ENCODE peak calls at places on chromosomes 7 and 10, in six cellular contexts. C is mesenchymal stem cell, V is IMR-90, D is H9, O is H1, F is trophoblast cell. B is an unnamed sample.

GRCh38 chr10:129768437-129769355 is 195.4 kb downstream of the EBF3 start:
- DNase-seq in O (peak), V (no peak), D (peak), C (no peak), F (no peak), B (peak)

GRCh38 chr10:22821501-22821900 is 106.4 kb upstream of the ARMC3 start:
- DNase-seq in V (peak), C (peak), F (no peak), D (no peak), O (no peak), B (no peak)

GRCh38 chr10:113294868-113295267 is 258.0 kb upstream of the HABP2 start:
- DNase-seq in V (no peak), O (no peak), F (no peak), C (no peak), D (no peak), B (no peak)

GRCh38 chr10:48580236-48580635 is 24.6 kb downstream of the ARHGAP22 start:
- DNase-seq in O (no peak), C (no peak), F (no peak), D (peak), V (no peak), B (no peak)

GRCh38 chr7:87129836-87130235 is 22.4 kb upstream of the DMTF1 start:
- DNase-seq in O (no peak), V (no peak), D (no peak), C (no peak), F (no peak), B (no peak)

GRCh38 chr7:47302560-47302959 is 279.4 kb downstream of the TNS3 start:
- DNase-seq in V (no peak), O (no peak), D (no peak), F (no peak), C (no peak), B (no peak)

GRCh38 chr7:885261-885892 is 9.0 kb downstream of the GET4 start:
- DNase-seq in D (no peak), O (no peak), C (no peak), F (no peak), V (no peak), B (no peak)

GRCh38 chr10:114869500-114869899 is 47.9 kb downstream of the FHIP2A start:
- DNase-seq in F (no peak), O (no peak), C (peak), V (peak), D (no peak), B (no peak)

GRCh38 chr10:99809931-99810615 is 27.6 kb downstream of the ABCC2 start:
- DNase-seq in O (no peak), D (no peak), C (peak), V (peak), F (no peak), B (no peak)

GRCh38 chr7:83036721-83037380 is 125.8 kb downstream of the PCLO start:
- DNase-seq in F (no peak), C (no peak), O (no peak), V (no peak), D (no peak), B (no peak)

GRCh38 chr10:122966879-122967278 is 12.9 kb upstream of the C10orf88 start:
- DNase-seq in C (no peak), D (no peak), O (no peak), F (no peak), V (no peak), B (no peak)

GRCh38 chr7:30630986-30631385 is 36.3 kb downstream of the GARS1 start:
- DNase-seq in D (no peak), C (no peak), F (no peak), O (no peak), V (no peak), B (no peak)

GRCh38 chr7:16822029-16822428 is 17.2 kb upstream of the AGR2 start:
- DNase-seq in O (no peak), C (no peak), D (no peak), F (no peak), V (no peak), B (no peak)

GRCh38 chr7:24898691-24899090 is 81.3 kb downstream of the OSBPL3 start:
- DNase-seq in O (no peak), D (no peak), V (peak), F (no peak), C (no peak), B (no peak)

GRCh38 chr7:26454180-26454579 is 162.5 kb downstream of the SNX10 start:
- DNase-seq in O (no peak), F (no peak), V (no peak), D (no peak), C (peak), B (no peak)

GRCh38 chr7:75614390-75614789 is 122.3 kb downstream of the SPDYE5 start:
- DNase-seq in V (no peak), O (no peak), F (no peak), C (no peak), D (no peak), B (no peak)

GRCh38 chr7:43112941-43113621 is 634 bp downstream of the HECW1 start:
- DNase-seq in C (peak), V (peak), O (no peak), F (peak), D (peak), B (peak)

GRCh38 chr7:13279854-13280435 is 592.5 kb downstream of the ARL4A start:
- DNase-seq in C (peak), O (no peak), F (peak), D (no peak), V (peak), B (no peak)

GRCh38 chr7:15832996-15833395 is 146.5 kb upstream of the MEOX2 start:
- DNase-seq in O (no peak), F (no peak), V (no peak), C (no peak), D (no peak), B (no peak)

GRCh38 chr7:151761256-151761655 is 115.7 kb downstream of the PRKAG2 start:
- DNase-seq in V (no peak), O (no peak), C (no peak), F (peak), D (no peak), B (no peak)

GRCh38 chr7:151757274-151757673 is 119.6 kb downstream of the PRKAG2 start:
- DNase-seq in D (no peak), F (no peak), O (no peak), C (no peak), V (peak), B (no peak)

GRCh38 chr7:151756866-151757265 is 120.0 kb downstream of the PRKAG2 start:
- DNase-seq in V (no peak), F (no peak), C (no peak), O (no peak), D (no peak), B (no peak)

GRCh38 chr7:151759591-151760042 is 117.3 kb downstream of the PRKAG2 start:
- DNase-seq in F (peak), O (peak), V (peak), D (peak), C (peak), B (peak)

DNA sequence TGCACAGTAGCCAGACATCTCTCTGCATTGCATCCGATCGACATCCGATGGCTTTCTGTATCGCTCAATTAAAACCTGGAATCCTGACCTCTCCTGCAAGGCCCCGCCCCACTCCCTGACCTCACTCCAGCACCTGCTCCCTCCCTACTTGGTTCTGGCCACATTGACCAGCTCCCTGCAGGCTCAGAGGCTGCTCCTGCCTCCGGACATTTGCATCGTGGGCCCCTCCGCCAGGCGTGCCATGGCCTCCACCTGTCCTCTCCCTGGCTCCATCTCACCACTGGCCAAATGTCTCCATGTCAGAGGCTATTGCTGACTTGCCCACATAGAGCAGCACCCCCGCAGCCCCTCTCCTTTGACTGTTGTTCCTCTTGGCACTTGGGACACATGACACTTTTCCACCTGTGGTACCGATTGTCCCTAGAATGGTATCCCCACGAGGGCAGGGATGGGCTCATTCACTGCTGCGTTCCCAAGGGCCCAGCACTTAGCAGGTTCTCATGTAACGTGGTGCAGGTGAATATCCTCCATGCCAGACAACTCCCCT is 117.8 kb downstream of the PRKAG2 start:
- DNase-seq in O (no peak), C (no peak), D (no peak), F (no peak), V (no peak), B (no peak)
- H3K14ac ChIP-seq in O (no peak), C (no peak), D (no peak), F (no peak), V (no peak), B (no peak)

GRCh38 chr10:75071164-75071489 is 40.3 kb upstream of the SAMD8 start:
- DNase-seq in C (peak), O (no peak), D (no peak), V (peak), F (no peak), B (no peak)

GRCh38 chr10:75072727-75073126 is 38.7 kb upstream of the SAMD8 start:
- DNase-seq in O (no peak), C (no peak), D (no peak), V (no peak), F (no peak), B (no peak)

GRCh38 chr10:75071756-75072155 is 39.7 kb upstream of the SAMD8 start:
- DNase-seq in F (no peak), C (no peak), D (no peak), V (no peak), O (no peak), B (no peak)

GRCh38 chr10:75074711-75075445 is 36.6 kb upstream of the SAMD8 start:
- DNase-seq in C (no peak), V (no peak), F (no peak), D (no peak), O (no peak), B (no peak)

DNA sequence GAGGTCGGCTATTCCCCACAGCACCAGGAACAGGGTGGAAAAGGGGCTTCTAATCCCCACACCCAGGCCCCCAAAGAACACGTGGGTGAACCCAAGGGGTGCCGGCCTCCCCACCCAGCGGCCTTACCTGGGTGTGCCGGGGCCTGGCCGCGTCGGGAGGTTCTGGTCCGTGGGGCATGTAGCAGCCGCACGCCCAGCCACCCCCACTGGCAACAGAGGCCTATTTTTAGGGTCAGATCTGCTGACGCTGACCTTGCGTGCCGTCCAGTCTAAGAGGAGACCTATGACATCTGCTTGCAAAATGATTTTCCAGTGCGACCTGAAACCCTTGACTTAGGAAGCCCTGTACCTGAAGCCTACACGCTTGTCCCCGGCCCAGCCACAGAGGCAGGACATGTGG is 38.0 kb upstream of the SAMD8 start:
- DNase-seq in C (no peak), D (no peak), O (no peak), V (no peak), F (no peak), B (no peak)
- H3K27ac ChIP-seq in C (no peak), D (no peak), O (no peak), V (no peak), F (no peak), B (no peak)

GRCh38 chr10:34179280-34179679 is 635.8 kb downstream of the PARD3 start:
- DNase-seq in O (no peak), D (no peak), F (no peak), V (no peak), C (no peak), B (no peak)
- H3K18ac ChIP-seq in O (no peak), D (no peak), F (no peak), V (no peak), C (no peak), B (no peak)

GRCh38 chr7:53661645-53662217 is 626.3 kb downstream of the POM121L12 start:
- DNase-seq in D (no peak), O (no peak), C (no peak), F (no peak), V (no peak), B (no peak)

GRCh38 chr7:53656881-53657280 is 621.4 kb downstream of the POM121L12 start:
- DNase-seq in C (no peak), D (no peak), F (peak), V (no peak), O (peak), B (peak)

GRCh38 chr7:53658956-53659355 is 623.5 kb downstream of the POM121L12 start:
- DNase-seq in O (no peak), D (no peak), V (no peak), F (peak), C (no peak), B (no peak)

GRCh38 chr7:53657586-53657985 is 622.2 kb downstream of the POM121L12 start:
- DNase-seq in V (no peak), O (no peak), D (no peak), C (no peak), F (no peak), B (no peak)
- H3K14ac ChIP-seq in V (no peak), O (no peak), D (no peak), C (no peak), F (no peak), B (no peak)

DNA sequence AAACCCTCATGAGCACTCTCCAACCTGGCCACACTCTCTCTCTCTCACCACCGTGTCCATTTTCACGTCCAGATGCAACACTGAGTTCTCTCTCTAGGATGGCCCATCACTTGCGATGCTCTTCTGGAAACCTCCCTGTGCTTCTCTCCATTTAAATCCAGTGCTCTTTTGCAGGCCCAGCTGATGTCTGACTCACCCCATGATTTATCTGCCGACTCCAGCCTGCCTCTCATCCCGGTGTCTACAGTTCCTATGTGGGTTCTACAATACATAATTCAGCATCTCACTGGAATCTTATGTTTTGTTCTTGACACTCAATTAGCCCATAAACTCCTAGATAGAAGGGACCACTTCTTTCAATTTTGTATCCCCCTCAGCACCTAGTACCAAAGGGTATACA is 5.0 kb downstream of the TPK1 start:
- DNase-seq in D (no peak), C (peak), O (no peak), V (peak), F (no peak), B (no peak)
- H3K27ac ChIP-seq in D (no peak), C (no peak), O (no peak), V (no peak), F (no peak), B (no peak)